ENCODE peak calls at places on chromosomes 1 and 21, in four cellular contexts. A is stimulated activated effector memory CD8-positive, alpha-beta T cell treated with anti-CD3 and anti-CD28 coated beads, Interleukin-12 subunit alpha, Interleukin-12 subunit beta, amount 100 ng/mL, for 72 hours; C is psoas muscle; G is IMR-90. D is an unnamed sample.

GRCh38 chr21:20739421-20739820 is 258.8 kb upstream of the NCAM2 start:
- DNase-seq in C (no peak), A (no peak), G (no peak), D (no peak)

GRCh38 chr1:24695202-24695974 is 49.9 kb upstream of the CLIC4 start:
- DNase-seq in A (no peak), G (no peak), C (no peak), D (no peak)

GRCh38 chr21:33011462-33011861 is 14.3 kb upstream of the OLIG2 start:
- DNase-seq in G (peak), A (no peak), C (no peak), D (peak)

GRCh38 chr1:62991152-62991551 is 207.2 kb downstream of the ATG4C start:
- DNase-seq in A (no peak), C (no peak), G (no peak), D (no peak)

GRCh38 chr1:218330043-218330623 is 15.0 kb upstream of the TGFB2 start:
- DNase-seq in A (no peak), C (no peak), G (peak), D (peak)

GRCh38 chr1:155591770-155592169 is 18.2 kb upstream of the MSTO1 start:
- DNase-seq in A (no peak), G (peak), C (no peak), D (peak)

GRCh38 chr1:29416825-29417557 is 180.7 kb downstream of the PTPRU start:
- DNase-seq in C (no peak), G (no peak), A (no peak), D (no peak)

GRCh38 chr1:180821970-180822369 is 90.7 kb upstream of the KIAA1614 start:
- DNase-seq in G (no peak), A (no peak), C (no peak), D (no peak)

GRCh38 chr21:43767980-43768867 is 7.9 kb downstream of the CSTB start:
- DNase-seq in G (peak), A (no peak), C (peak), D (peak)

GRCh38 chr1:117660266-117660973 is 54.6 kb downstream of the TENT5C start:
- DNase-seq in G (no peak), A (no peak), C (no peak), D (no peak)

GRCh38 chr1:10424651-10425050 is 5.6 kb upstream of the CENPS start:
- DNase-seq in C (no peak), G (no peak), A (no peak), D (no peak)

GRCh38 chr1:217617120-217617519 is 13.8 kb downstream of the GPATCH2 start:
- DNase-seq in A (no peak), G (no peak), C (no peak), D (no peak)

GRCh38 chr1:169271094-169271493 is 96.5 kb downstream of the NME7 start:
- DNase-seq in A (no peak), G (no peak), C (no peak), D (no peak)

GRCh38 chr1:105436589-105437259 is 1619.8 kb upstream of the PRMT6 start:
- DNase-seq in A (no peak), C (no peak), G (no peak), D (no peak)

GRCh38 chr1:228794173-228794572 is 58.9 kb downstream of the RHOU start:
- DNase-seq in G (no peak), C (no peak), A (no peak), D (no peak)

GRCh38 chr1:211965108-211965805 is 70.1 kb downstream of the INTS7 start:
- DNase-seq in A (no peak), C (no peak), G (no peak), D (no peak)

GRCh38 chr1:43947890-43948437 is 1.2 kb downstream of the IPO13 start:
- DNase-seq in C (no peak), A (no peak), G (no peak), D (no peak)

GRCh38 chr1:201585099-201585498 is 46.2 kb downstream of the NAV1 start:
- DNase-seq in A (no peak), C (no peak), G (peak), D (peak)

GRCh38 chr1:189821838-189822237 is 655.8 kb downstream of the BRINP3 start:
- DNase-seq in C (no peak), G (peak), A (no peak), D (no peak)

GRCh38 chr1:165407398-165407797 is 37.5 kb downstream of the RXRG start:
- DNase-seq in C (no peak), A (no peak), G (no peak), D (no peak)

GRCh38 chr1:43431676-43432075 is 22.1 kb downstream of the HYI start:
- DNase-seq in A (no peak), G (no peak), C (no peak), D (no peak)

GRCh38 chr21:45894107-45894810 is 87.3 kb upstream of the COL6A1 start:
- DNase-seq in C (peak), G (peak), A (no peak), D (no peak)

GRCh38 chr1:181423301-181423918 is 59.9 kb upstream of the CACNA1E start:
- DNase-seq in G (peak), A (no peak), C (no peak), D (peak)

GRCh38 chr1:116919802-116920201 is 10.1 kb downstream of the PTGFRN start:
- DNase-seq in A (no peak), C (no peak), G (no peak), D (no peak)

GRCh38 chr1:214364335-214364734 is 83.4 kb downstream of the SMYD2 start:
- DNase-seq in C (peak), A (no peak), G (no peak), D (peak)

GRCh38 chr1:170741678-170742077 is 77.7 kb downstream of the PRRX1 start:
- DNase-seq in C (no peak), G (no peak), A (no peak), D (no peak)

GRCh38 chr1:37811027-37811655 is 3.1 kb upstream of the YRDC start:
- DNase-seq in C (peak), A (peak), G (peak), D (peak)

GRCh38 chr1:201026746-201027145 is 3.2 kb upstream of the KIF21B start:
- DNase-seq in A (no peak), C (no peak), G (no peak), D (no peak)